ENCODE peak calls at places on chromosomes 2 and 18, in five cellular contexts. L is SK-N-SH, Y is K562, F is HepG2, H is GM12878. K is an unnamed sample.

GRCh38 chr18:56257215-56257614 is 381.2 kb downstream of the TXNL1 start:
- DNase-seq in L (no peak), Y (no peak), H (peak; percentile 28), F (no peak), K (no peak)

GRCh38 chr2:10755621-10756020 is 34.2 kb downstream of the ATP6V1C2 start:
- DNase-seq in H (no peak), Y (no peak), L (no peak), F (no peak), K (no peak)

GRCh38 chr2:238864207-238865014 is 16.5 kb downstream of the TWIST2 start:
- DNase-seq in H (no peak), Y (peak; percentile 10), F (peak; percentile 98), L (no peak), K (peak; percentile 79)

GRCh38 chr2:86396304-86396785 is 44.8 kb upstream of the KDM3A start:
- DNase-seq in Y (peak; percentile 40), F (peak; percentile 51), L (no peak), H (no peak), K (peak; percentile 66)

GRCh38 chr2:219418570-219419189 is 503 bp downstream of the DES start:
- DNase-seq in F (no peak), H (no peak), Y (no peak), L (no peak), K (no peak)

GRCh38 chr2:182506606-182507005 is 79.8 kb upstream of the PDE1A start:
- DNase-seq in H (no peak), Y (no peak), L (peak; percentile 16), F (no peak), K (no peak)

GRCh38 chr2:134774074-134774742 is 55.4 kb upstream of the TMEM163 start:
- DNase-seq in F (no peak), Y (peak; percentile 23), H (no peak), L (peak; percentile 9), K (no peak)

GRCh38 chr2:96204836-96205235 is 3.8 kb downstream of the STARD7 start:
- DNase-seq in L (no peak), F (no peak), H (no peak), Y (no peak), K (no peak)

GRCh38 chr2:39289609-39290008 is 45.8 kb upstream of the CDKL4 start:
- DNase-seq in F (no peak), H (no peak), L (no peak), Y (no peak), K (no peak)

GRCh38 chr2:45000921-45001628 is 8.2 kb downstream of the SIX2 start:
- DNase-seq in Y (no peak), F (no peak), L (no peak), H (no peak), K (no peak)

GRCh38 chr2:239566162-239566994 is 165.6 kb upstream of the HDAC4 start:
- DNase-seq in Y (no peak), H (no peak), F (no peak), L (no peak), K (no peak)

GRCh38 chr2:675460-675859 is 1.7 kb downstream of the TMEM18 start:
- DNase-seq in F (no peak), L (no peak), H (no peak), Y (no peak), K (no peak)

GRCh38 chr2:205675861-205676516 is 6.3 kb upstream of the NRP2 start:
- DNase-seq in H (no peak), L (peak; percentile 63), Y (peak; percentile 21), F (peak; percentile 60), K (peak; percentile 72)

DNA sequence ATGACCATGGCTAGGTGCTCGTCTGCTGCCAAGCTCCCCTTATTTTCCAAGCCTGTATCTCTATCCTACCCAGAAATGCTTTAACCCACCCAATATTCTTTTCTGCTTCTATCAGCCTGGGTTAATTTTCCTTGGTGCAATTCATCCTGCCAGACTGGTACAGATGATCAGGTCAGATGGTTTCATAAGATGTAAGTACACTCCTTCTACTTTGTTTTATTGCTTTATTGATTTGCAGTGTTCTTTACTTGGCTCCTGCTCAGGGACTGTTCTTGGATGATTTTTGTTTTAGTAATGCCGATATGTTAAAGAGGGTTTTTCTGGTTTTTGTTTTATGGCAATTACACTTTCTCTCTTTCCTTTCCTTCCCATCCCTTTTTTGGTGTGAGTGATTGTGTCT is 2.4 kb upstream of the SGO2 start:
- DNase-seq in L (no peak), F (no peak), Y (no peak), H (no peak), K (no peak)
- TF ChIP-seq JUND in L (no peak), F (no peak), Y (no peak), H (no peak), K (no peak)

GRCh38 chr2:174195253-174195652 is 53.1 kb downstream of the OLA1 start:
- DNase-seq in L (no peak), Y (no peak), F (no peak), H (no peak), K (no peak)
- TF ChIP-seq JUND in L (no peak), Y (no peak), F (no peak), H (no peak), K (no peak)

GRCh38 chr18:54942569-54942968 is 16.7 kb downstream of the CCDC68 start:
- DNase-seq in F (no peak), Y (no peak), L (no peak), H (no peak), K (no peak)

GRCh38 chr18:54946149-54946581 is 13.1 kb downstream of the CCDC68 start:
- DNase-seq in F (peak; percentile 93), L (no peak), H (peak; percentile 8), Y (peak; percentile 56), K (no peak)

GRCh38 chr18:54947115-54947514 is 12.1 kb downstream of the CCDC68 start:
- DNase-seq in H (no peak), Y (no peak), L (no peak), F (no peak), K (peak; percentile 25)

GRCh38 chr18:54948350-54948837 is 10.9 kb downstream of the CCDC68 start:
- DNase-seq in L (no peak), Y (no peak), H (no peak), F (peak; percentile 88), K (no peak)

DNA sequence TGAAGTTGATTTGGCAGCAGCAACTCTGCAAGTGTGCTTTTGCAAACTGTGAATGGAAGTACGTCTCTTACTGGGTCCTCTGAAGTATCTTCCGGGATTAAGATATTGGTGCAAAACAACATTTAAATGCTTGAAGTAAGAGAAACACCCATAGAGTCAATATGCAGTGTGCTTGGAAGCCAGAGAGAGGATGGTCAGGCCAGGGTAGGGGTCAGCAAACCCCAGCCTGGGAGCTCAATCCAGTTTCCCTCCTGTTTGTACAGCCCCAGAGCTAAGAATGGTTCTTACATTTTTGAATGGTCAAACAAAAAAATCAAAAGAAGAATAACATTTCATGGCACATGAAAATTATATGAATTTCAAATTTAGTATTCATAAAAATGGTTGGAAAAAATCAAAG is 13.5 kb downstream of the CCDC68 start:
- DNase-seq in Y (no peak), F (peak; percentile 29), L (no peak), H (no peak), K (no peak)
- TF ChIP-seq JUND in Y (no peak), F (no peak), L (no peak), H (no peak), K (no peak)

DNA sequence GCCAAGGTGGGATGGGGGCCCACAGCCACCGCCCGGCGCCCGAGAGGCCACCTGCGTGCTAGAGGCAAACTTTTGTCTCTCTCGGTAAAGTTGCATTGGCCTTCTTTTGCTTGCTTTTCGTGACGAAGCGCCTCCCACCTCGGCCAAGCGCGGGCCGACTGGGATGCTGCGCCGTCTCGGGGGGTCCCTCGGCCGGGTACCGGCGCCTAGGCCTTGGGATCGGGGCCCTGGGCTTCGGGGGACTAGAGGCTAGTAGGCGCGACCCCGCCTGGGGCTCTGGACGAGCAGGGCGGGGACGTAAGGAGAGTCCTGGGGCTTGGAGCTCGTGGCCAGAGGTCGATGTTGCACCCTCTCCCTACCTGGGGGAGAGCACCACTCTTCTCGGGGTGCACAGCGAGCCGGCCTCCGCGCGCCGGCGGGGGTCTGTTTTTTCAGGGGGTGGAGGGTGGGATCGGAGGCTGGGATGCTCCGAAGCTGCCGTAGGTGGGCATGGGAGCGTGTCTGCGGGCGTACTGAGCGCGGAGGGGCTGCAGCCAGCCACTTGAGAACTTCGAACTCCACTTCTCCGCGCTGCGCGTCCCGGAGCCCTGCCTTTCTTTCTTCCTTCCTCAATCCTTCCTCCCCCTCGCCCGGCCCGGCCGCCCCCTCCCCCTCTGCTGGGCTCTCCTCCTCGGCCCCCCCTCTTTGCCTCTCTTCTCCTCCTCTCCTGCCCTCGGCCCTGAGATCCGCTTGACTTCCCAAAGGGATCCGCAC is 710 bp downstream of the GLI2 start:
- DNase-seq in Y (no peak), F (no peak), L (peak; percentile 72), H (no peak), K (no peak)
- TF ChIP-seq JUND in Y (no peak), F (no peak), L (no peak), H (no peak), K (no peak)

GRCh38 chr18:61651145-61651879 is 241.5 kb downstream of the RNF152 start:
- DNase-seq in H (no peak), L (peak; percentile 19), Y (no peak), F (no peak), K (peak; percentile 27)
- TF ChIP-seq JUND in H (no peak), L (no peak), Y (no peak), F (no peak), K (peak; percentile 88)

GRCh38 chr18:69484699-69485396 is 84.2 kb downstream of the DOK6 start:
- DNase-seq in Y (no peak), H (no peak), L (no peak), F (peak; percentile 22), K (no peak)
- TF ChIP-seq JUND in Y (no peak), H (no peak), L (peak; percentile 46), F (no peak), K (no peak)

GRCh38 chr2:227479865-227480475 is 8.0 kb downstream of the AGFG1 start:
- DNase-seq in Y (peak; percentile 31), H (no peak), F (peak; percentile 41), L (peak; percentile 49), K (no peak)
- TF ChIP-seq JUND in Y (no peak), H (no peak), F (no peak), L (no peak), K (no peak)

K was measured in T47D.